ENCODE peak calls at places on chromosomes 2 and 18, in nine cellular contexts. N, S, T, Y, J, G, P, B and A are unnamed samples.

GRCh38 chr2:15732341-15733077 is 140.8 kb downstream of the DDX1 start:
- DNase-seq in N (no peak), S (no peak), T (no peak), Y (no peak), J (no peak), G (no peak), P (peak), B (no peak), A (no peak)

GRCh38 chr2:120858361-120858760 is 122.7 kb downstream of the GLI2 start:
- DNase-seq in N (no peak), S (no peak), T (no peak), Y (no peak), J (peak), G (no peak), P (no peak), B (no peak), A (no peak)

GRCh38 chr2:150476213-150476740 is 11.2 kb downstream of the RND3 start:
- DNase-seq in N (no peak), S (no peak), T (no peak), Y (no peak), J (no peak), G (no peak), P (no peak), B (no peak), A (no peak)

GRCh38 chr2:232481322-232482140 is 6.1 kb downstream of the ECEL1 start:
- DNase-seq in N (no peak), S (no peak), T (no peak), Y (no peak), J (peak), G (no peak), P (no peak), B (no peak), A (no peak)

GRCh38 chr18:39938678-39939077 is 2016.4 kb upstream of the PIK3C3 start:
- DNase-seq in N (no peak), S (no peak), T (no peak), Y (no peak), J (peak), G (no peak), P (no peak), B (no peak), A (no peak)

GRCh38 chr2:69815717-69816116 is 13.7 kb upstream of the GMCL1 start:
- DNase-seq in N (no peak), S (no peak), T (no peak), Y (no peak), J (no peak), G (no peak), P (no peak), B (no peak), A (no peak)

GRCh38 chr18:55927831-55928230 is 339.8 kb upstream of the TCF4 start:
- DNase-seq in N (peak), S (peak), T (no peak), Y (no peak), J (no peak), G (no peak), P (peak), B (peak), A (peak)

GRCh38 chr18:3889803-3890202 is 439.8 kb downstream of the TGIF1 start:
- DNase-seq in N (peak), S (peak), T (no peak), Y (no peak), J (peak), G (no peak), P (peak), B (no peak), A (no peak)

GRCh38 chr2:180829261-180829660 is 151.1 kb upstream of the UBE2E3 start:
- DNase-seq in N (no peak), S (no peak), T (no peak), Y (no peak), J (no peak), G (no peak), P (no peak), B (no peak), A (no peak)

GRCh38 chr18:27808678-27809077 is 368.3 kb downstream of the CDH2 start:
- DNase-seq in N (no peak), S (no peak), T (no peak), Y (no peak), J (no peak), G (no peak), P (no peak), B (no peak), A (no peak)

GRCh38 chr2:62426005-62426912 is 79.7 kb downstream of the TMEM17 start:
- DNase-seq in N (no peak), S (no peak), T (no peak), Y (no peak), J (no peak), G (no peak), P (no peak), B (no peak), A (no peak)

GRCh38 chr2:239263937-239264837 is 136.6 kb downstream of the HDAC4 start:
- DNase-seq in N (no peak), S (peak), T (no peak), Y (no peak), J (peak), G (no peak), P (peak), B (peak), A (no peak)

GRCh38 chr18:5073026-5073944 is 123.8 kb downstream of the AKAIN1 start:
- DNase-seq in N (no peak), S (peak), T (no peak), Y (no peak), J (no peak), G (peak), P (peak), B (peak), A (no peak)

GRCh38 chr2:67867735-67868134 is 195.1 kb downstream of the C1D start:
- DNase-seq in N (peak), S (peak), T (no peak), Y (no peak), J (no peak), G (no peak), P (peak), B (no peak), A (no peak)

GRCh38 chr2:197028230-197028629 is 101.7 kb upstream of the PGAP1 start:
- DNase-seq in N (peak), S (peak), T (no peak), Y (no peak), J (no peak), G (peak), P (peak), B (peak), A (no peak)

GRCh38 chr2:11024010-11024615 is 112.4 kb downstream of the KCNF1 start:
- DNase-seq in N (no peak), S (no peak), T (no peak), Y (no peak), J (no peak), G (no peak), P (no peak), B (no peak), A (no peak)

GRCh38 chr18:54878662-54879058 is 50.4 kb downstream of the RAB27B start:
- DNase-seq in N (no peak), S (no peak), T (no peak), Y (no peak), J (no peak), G (no peak), P (no peak), B (no peak), A (no peak)

GRCh38 chr2:41024806-41025205 is 572.9 kb upstream of the SLC8A1 start:
- DNase-seq in N (no peak), S (no peak), T (no peak), Y (no peak), J (no peak), G (no peak), P (no peak), B (no peak), A (no peak)

GRCh38 chr2:235263205-235264120 is 230.4 kb upstream of the AGAP1 start:
- DNase-seq in N (peak), S (peak), T (peak), Y (no peak), J (peak), G (peak), P (peak), B (peak), A (peak)

GRCh38 chr2:74444498-74445318 is 3.0 kb upstream of the RTKN start:
- DNase-seq in N (no peak), S (no peak), T (no peak), Y (no peak), J (no peak), G (no peak), P (no peak), B (no peak), A (no peak)

GRCh38 chr18:21262244-21262643 is 20.2 kb downstream of the GREB1L start:
- DNase-seq in N (no peak), S (peak), T (no peak), Y (no peak), J (no peak), G (no peak), P (no peak), B (no peak), A (no peak)

GRCh38 chr2:53033416-53033815 is 734.2 kb upstream of the CHAC2 start:
- DNase-seq in N (peak), S (peak), T (no peak), Y (no peak), J (no peak), G (peak), P (peak), B (no peak), A (peak)

GRCh38 chr2:234308814-234309195 is 188.1 kb downstream of the ARL4C start:
- DNase-seq in N (peak), S (peak), T (peak), Y (peak), J (no peak), G (no peak), P (peak), B (no peak), A (no peak)

GRCh38 chr2:228417526-228417925 is 236.0 kb upstream of the SPHKAP start:
- DNase-seq in N (no peak), S (no peak), T (no peak), Y (no peak), J (no peak), G (no peak), P (no peak), B (no peak), A (no peak)

GRCh38 chr2:39947294-39948015 is 168.4 kb upstream of the THUMPD2 start:
- DNase-seq in N (no peak), S (no peak), T (no peak), Y (no peak), J (no peak), G (no peak), P (no peak), B (no peak), A (no peak)

GRCh38 chr18:75207298-75208054 is 1.5 kb downstream of the PTGR3 start:
- DNase-seq in N (no peak), S (peak), T (no peak), Y (no peak), J (no peak), G (peak), P (peak), B (no peak), A (no peak)

GRCh38 chr2:86541282-86541681 is 22.0 kb downstream of the CHMP3 start:
- DNase-seq in N (no peak), S (no peak), T (no peak), Y (no peak), J (no peak), G (no peak), P (peak), B (no peak), A (no peak)

GRCh38 chr2:148745151-148745851 is 100.8 kb downstream of the EPC2 start:
- DNase-seq in N (no peak), S (no peak), T (no peak), Y (no peak), J (no peak), G (peak), P (no peak), B (no peak), A (no peak)

DNA sequence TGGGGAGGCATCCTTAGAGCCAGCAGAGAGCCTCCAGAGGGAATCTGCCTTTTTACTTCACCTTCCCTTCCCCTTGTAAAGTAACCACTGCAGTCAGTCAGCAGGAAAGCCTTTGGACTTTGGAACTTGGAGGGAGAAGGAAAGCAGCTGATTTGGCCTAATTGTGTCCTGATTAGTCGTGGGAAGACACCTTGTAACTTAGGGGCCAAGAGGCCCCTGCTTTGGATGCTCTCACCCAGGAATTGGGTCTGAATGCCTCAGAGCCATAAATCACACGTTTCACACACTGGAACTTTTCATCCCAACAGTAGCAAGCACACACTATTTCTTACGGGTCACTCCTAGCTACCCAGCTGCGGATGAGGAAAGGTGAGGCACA is 81.0 kb upstream of the PPM1B start:
- DNase-seq in N (no peak), S (no peak), T (no peak), Y (no peak), J (no peak), G (peak), P (no peak), B (no peak), A (no peak)
- H3K4me3 ChIP-seq in N (no peak), S (no peak), T (peak), Y (peak), J (peak), G (no peak), P (no peak), B (peak), A (no peak)

DNA sequence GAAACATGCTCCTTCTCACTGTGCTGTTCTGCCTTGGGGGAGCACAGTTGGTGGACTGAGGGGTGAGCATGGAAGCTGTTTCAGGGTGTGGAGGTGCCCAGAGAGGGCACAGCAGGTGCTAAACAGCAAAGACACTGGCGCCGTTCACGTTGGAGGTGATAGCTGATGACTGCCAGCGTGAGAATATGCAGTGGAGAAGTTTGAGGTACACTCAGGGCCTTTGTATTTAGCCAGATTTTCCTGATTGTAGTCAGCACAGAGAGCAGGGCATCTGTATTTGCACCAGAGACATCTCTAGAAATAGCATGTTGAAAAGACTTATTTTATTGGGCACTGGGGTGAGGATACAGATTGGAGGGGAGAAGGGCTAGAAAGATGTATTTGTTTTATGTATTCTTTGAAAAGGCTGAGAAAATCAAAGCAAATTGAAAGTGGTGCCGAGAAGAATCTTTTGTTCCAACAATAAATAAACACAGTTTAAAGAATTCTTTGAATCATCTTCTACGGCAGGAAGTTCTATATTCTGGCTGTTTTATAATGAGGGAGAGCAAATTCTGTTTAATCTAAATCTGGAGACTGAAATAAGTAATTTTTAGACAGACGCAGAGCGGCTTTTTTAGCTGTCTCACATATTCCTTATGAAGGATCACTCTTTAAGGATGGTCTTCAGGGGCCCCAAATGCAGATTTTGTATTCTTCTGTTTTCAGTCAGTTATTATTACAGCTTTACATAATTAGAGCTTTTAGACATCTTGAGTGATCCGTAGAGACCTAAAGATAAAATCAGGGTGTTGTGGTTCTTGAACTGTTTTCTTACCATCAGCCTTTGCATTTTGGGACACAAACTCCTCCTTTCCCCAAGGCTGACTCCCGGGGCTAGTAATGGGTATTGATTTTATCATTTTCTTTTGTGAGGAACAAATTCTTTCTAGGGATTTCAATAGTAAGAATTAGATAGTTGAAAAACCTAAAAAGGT is 7.1 kb downstream of the ZNF532 start:
- DNase-seq in N (no peak), S (no peak), T (no peak), Y (no peak), J (no peak), G (no peak), P (no peak), B (no peak), A (no peak)
- H3K4me3 ChIP-seq in N (peak), S (no peak), T (no peak), Y (no peak), J (no peak), G (no peak), P (no peak), B (no peak), A (no peak)

DNA sequence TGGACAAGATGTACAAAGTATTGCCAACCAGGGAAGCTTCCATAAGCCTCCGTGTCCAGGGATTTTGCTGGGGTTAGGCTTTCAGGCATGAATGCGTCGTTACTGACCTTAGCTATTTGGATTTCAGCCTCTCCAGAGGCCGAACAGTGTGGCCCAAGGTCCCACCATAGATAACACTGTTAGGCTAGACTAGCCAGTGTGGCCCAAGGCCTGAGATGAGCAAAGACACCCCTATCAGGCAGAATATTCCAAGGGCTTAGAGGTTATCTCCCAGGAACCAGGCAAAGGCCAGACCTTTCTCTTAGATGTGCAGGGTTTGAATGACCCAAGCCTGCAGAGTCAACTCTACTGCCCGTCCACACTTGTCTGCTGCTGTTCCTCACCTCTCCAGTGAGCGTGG is 131.7 kb upstream of the NDUFV2 start:
- DNase-seq in N (no peak), S (no peak), T (no peak), Y (no peak), J (no peak), G (no peak), P (no peak), B (no peak), A (no peak)
- H3K4me3 ChIP-seq in N (no peak), S (no peak), T (no peak), Y (no peak), J (no peak), G (no peak), P (no peak), B (no peak), A (no peak)

GRCh38 chr2:241762321-241762932 is 14.2 kb upstream of the GAL3ST2 start:
- DNase-seq in N (no peak), S (no peak), T (no peak), Y (peak), J (no peak), G (no peak), P (no peak), B (no peak), A (no peak)

GRCh38 chr2:241763551-241764271 is 12.9 kb upstream of the GAL3ST2 start:
- DNase-seq in N (no peak), S (no peak), T (no peak), Y (peak), J (no peak), G (no peak), P (no peak), B (no peak), A (no peak)

GRCh38 chr2:241764272-241765241 is 12.1 kb upstream of the GAL3ST2 start:
- DNase-seq in N (no peak), S (no peak), T (no peak), Y (no peak), J (no peak), G (peak), P (no peak), B (no peak), A (no peak)

GRCh38 chr2:241760301-241760771 is 16.3 kb upstream of the GAL3ST2 start:
- DNase-seq in N (no peak), S (no peak), T (no peak), Y (no peak), J (peak), G (no peak), P (no peak), B (peak), A (no peak)

GRCh38 chr2:241762933-241763369 is 13.7 kb upstream of the GAL3ST2 start:
- DNase-seq in N (no peak), S (no peak), T (no peak), Y (peak), J (no peak), G (no peak), P (no peak), B (no peak), A (no peak)
- H3K4me3 ChIP-seq in N (no peak), S (no peak), T (no peak), Y (peak), J (no peak), G (no peak), P (no peak), B (no peak), A (no peak)

DNA sequence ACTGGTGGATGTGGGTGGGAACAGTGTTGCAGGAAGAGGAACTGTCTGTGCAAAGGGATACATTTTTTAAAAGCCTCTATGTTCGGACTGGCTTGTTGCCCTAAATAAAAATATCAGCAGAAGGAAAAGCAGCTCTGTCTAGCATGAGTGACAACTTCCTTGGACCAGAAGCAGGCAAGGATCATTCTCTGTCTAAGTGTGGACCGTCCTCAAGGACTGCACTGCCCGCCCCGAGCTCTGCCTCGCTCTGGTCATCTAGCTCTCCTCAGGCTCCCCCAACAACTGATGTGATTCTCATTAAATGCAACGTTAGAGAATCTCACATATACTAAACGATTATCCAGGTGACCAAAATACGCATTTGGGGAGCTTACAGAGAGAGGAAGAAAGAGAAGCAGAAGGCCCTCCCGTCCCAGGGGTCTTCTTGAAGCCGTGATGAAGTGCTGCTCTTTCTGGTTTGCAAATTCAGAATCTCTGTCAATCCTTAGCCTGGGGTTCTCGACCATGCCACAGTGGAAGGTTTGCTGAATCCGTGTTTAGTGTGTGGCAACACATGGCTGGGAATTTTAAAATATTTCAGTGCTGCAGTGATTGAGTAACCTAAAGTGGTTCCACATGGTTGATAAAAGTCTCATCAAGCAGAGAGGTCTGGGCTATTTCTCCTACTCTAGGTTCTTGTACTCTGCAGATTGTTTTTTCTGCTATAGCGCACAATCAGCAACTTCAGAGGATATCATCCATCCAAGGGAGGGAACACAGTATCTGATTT is 173.1 kb upstream of the TRIB2 start:
- DNase-seq in N (no peak), S (peak), T (no peak), Y (no peak), J (no peak), G (no peak), P (peak), B (no peak), A (peak)
- H3K4me3 ChIP-seq in N (no peak), S (no peak), T (no peak), Y (no peak), J (no peak), G (no peak), P (no peak), B (no peak), A (no peak)